ENCODE peak calls at places on chromosomes 13 and 19, in ten cellular contexts. T is esophagus squamous epithelium; Q is body of pancreas; A is tibial nerve; W is adrenal gland; U is dorsolateral prefrontal cortex; J is fibroblast of lung; D is CD8-positive, alpha-beta memory T cell; V is PC-3; G is Peyer's patch. K is an unnamed sample. For H3K27me3, the result is how much of the 10 kb centered on the place peaks cover.

GRCh38 chr13:77040076-77040475 is 13.1 kb upstream of the FBXL3 start:
- DNase-seq in T (no peak), Q (peak), A (no peak), W (no peak), U (no peak), J (no peak), D (no peak), V (no peak), G (no peak), K (no peak)

GRCh38 chr19:43643326-43643725 is 3.7 kb upstream of the CADM4 start:
- DNase-seq in T (no peak), Q (no peak), A (no peak), W (no peak), U (no peak), J (peak), D (no peak), V (no peak), G (no peak), K (no peak)

GRCh38 chr13:72508392-72508791 is 219.0 kb downstream of the MZT1 start:
- DNase-seq in T (no peak), Q (no peak), A (no peak), W (no peak), U (no peak), J (no peak), D (no peak), V (no peak), G (no peak), K (no peak)

GRCh38 chr13:105914637-105915036 is 620.8 kb downstream of the EFNB2 start:
- DNase-seq in T (no peak), Q (no peak), A (no peak), W (no peak), U (no peak), J (peak), D (no peak), V (no peak), G (no peak), K (no peak)

GRCh38 chr13:47480121-47480520 is 521.0 kb downstream of the SUCLA2 start:
- DNase-seq in T (no peak), Q (no peak), A (no peak), W (no peak), U (no peak), J (peak), D (no peak), V (peak), G (no peak), K (no peak)

GRCh38 chr13:77733674-77734073 is 36.2 kb downstream of the SLAIN1 start:
- DNase-seq in T (no peak), Q (no peak), A (no peak), W (no peak), U (no peak), J (no peak), D (no peak), V (no peak), G (no peak), K (no peak)

GRCh38 chr13:38674208-38674607 is 12.7 kb upstream of the FREM2 start:
- DNase-seq in T (no peak), Q (no peak), A (no peak), W (no peak), U (no peak), J (no peak), D (no peak), V (no peak), G (no peak), K (no peak)

GRCh38 chr19:3398114-3398899 is 31.9 kb downstream of the NFIC start:
- DNase-seq in T (no peak), Q (peak), A (peak), W (peak), U (peak), J (peak), D (no peak), V (no peak), G (no peak), K (no peak)

GRCh38 chr13:46778879-46779278 is 18.1 kb downstream of the ESD start:
- DNase-seq in T (no peak), Q (no peak), A (no peak), W (no peak), U (no peak), J (peak), D (no peak), V (peak), G (no peak), K (no peak)

GRCh38 chr13:111943229-111943795 is 123.6 kb upstream of the SOX1 start:
- DNase-seq in T (no peak), Q (no peak), A (no peak), W (no peak), U (no peak), J (no peak), D (no peak), V (no peak), G (peak), K (no peak)

GRCh38 chr13:100549316-100549715 is 39.3 kb downstream of the GGACT start:
- DNase-seq in T (no peak), Q (no peak), A (no peak), W (no peak), U (no peak), J (no peak), D (no peak), V (no peak), G (peak), K (no peak)

GRCh38 chr19:49058592-49058991 is 1.0 kb upstream of the CGB7 start:
- DNase-seq in T (no peak), Q (no peak), A (no peak), W (no peak), U (no peak), J (no peak), D (no peak), V (no peak), G (no peak), K (no peak)

GRCh38 chr19:1408300-1409203 is 1.2 kb downstream of the DAZAP1 start:
- DNase-seq in T (no peak), Q (peak), A (no peak), W (peak), U (no peak), J (peak), D (peak), V (peak), G (peak), K (peak)

GRCh38 chr13:72651196-72651595 is 76.2 kb downstream of the MZT1 start:
- DNase-seq in T (no peak), Q (no peak), A (no peak), W (no peak), U (no peak), J (peak), D (no peak), V (peak), G (no peak), K (no peak)

GRCh38 chr13:36432106-36432544 is at the start of gene CCNA1:
- DNase-seq in T (no peak), Q (peak), A (no peak), W (no peak), U (peak), J (no peak), D (no peak), V (peak), G (no peak), K (no peak)

GRCh38 chr19:40959338-40959737 is 31.7 kb upstream of the CYP2B6 start:
- DNase-seq in T (no peak), Q (no peak), A (no peak), W (no peak), U (no peak), J (no peak), D (no peak), V (no peak), G (no peak), K (no peak)

GRCh38 chr13:45518525-45519235 is 53.9 kb downstream of the COG3 start:
- DNase-seq in T (no peak), Q (no peak), A (no peak), W (no peak), U (no peak), J (peak), D (no peak), V (peak), G (no peak), K (no peak)

GRCh38 chr19:18895038-18895827 is 725 bp downstream of the CERS1 start:
- DNase-seq in T (no peak), Q (peak), A (peak), W (peak), U (peak), J (peak), D (no peak), V (peak), G (no peak), K (no peak)

GRCh38 chr19:55373993-55374757 is 2.5 kb upstream of the TMEM190 start:
- DNase-seq in T (no peak), Q (no peak), A (no peak), W (no peak), U (no peak), J (peak), D (no peak), V (no peak), G (no peak), K (no peak)

GRCh38 chr13:44302948-44303575 is 70.6 kb upstream of the SERP2 start:
- DNase-seq in T (no peak), Q (no peak), A (no peak), W (no peak), U (no peak), J (peak), D (no peak), V (no peak), G (no peak), K (no peak)

GRCh38 chr13:37409756-37410155 is 188.8 kb downstream of the POSTN start:
- DNase-seq in T (no peak), Q (no peak), A (no peak), W (no peak), U (no peak), J (peak), D (no peak), V (no peak), G (no peak), K (no peak)

GRCh38 chr19:47729799-47730520 is 15.4 kb upstream of the NOP53 start:
- DNase-seq in T (no peak), Q (peak), A (peak), W (peak), U (no peak), J (no peak), D (no peak), V (peak), G (no peak), K (peak)

GRCh38 chr13:35332134-35332533 is 144.4 kb downstream of the MAB21L1 start:
- DNase-seq in T (no peak), Q (no peak), A (no peak), W (no peak), U (no peak), J (no peak), D (no peak), V (no peak), G (no peak), K (no peak)

GRCh38 chr13:43102304-43102703 is 78.9 kb downstream of the DNAJC15 start:
- DNase-seq in T (no peak), Q (no peak), A (no peak), W (no peak), U (no peak), J (no peak), D (no peak), V (peak), G (no peak), K (no peak)

GRCh38 chr13:42354246-42355117 is 82.5 kb downstream of the AKAP11 start:
- DNase-seq in T (no peak), Q (peak), A (no peak), W (no peak), U (no peak), J (peak), D (no peak), V (peak), G (no peak), K (no peak)

GRCh38 chr19:49216076-49216475 is 58.5 kb downstream of the TRPM4 start:
- DNase-seq in T (no peak), Q (no peak), A (no peak), W (no peak), U (no peak), J (no peak), D (no peak), V (peak), G (no peak), K (no peak)

GRCh38 chr13:78183737-78184136 is 265.1 kb upstream of the EDNRB start:
- DNase-seq in T (no peak), Q (no peak), A (no peak), W (no peak), U (no peak), J (peak), D (no peak), V (no peak), G (no peak), K (no peak)

GRCh38 chr13:63184693-63185092 is 1769.0 kb upstream of the PCDH20 start:
- DNase-seq in T (no peak), Q (no peak), A (no peak), W (no peak), U (no peak), J (peak), D (no peak), V (peak), G (no peak), K (no peak)

GRCh38 chr19:27905074-27905473 is 1307.9 kb downstream of the UQCRFS1 start:
- DNase-seq in T (no peak), Q (no peak), A (no peak), W (no peak), U (no peak), J (no peak), D (no peak), V (no peak), G (no peak), K (no peak)

GRCh38 chr19:27909185-27909840 is 1303.6 kb downstream of the UQCRFS1 start:
- DNase-seq in T (no peak), Q (no peak), A (no peak), W (no peak), U (no peak), J (no peak), D (no peak), V (no peak), G (no peak), K (no peak)

GRCh38 chr19:27911122-27911898 is 1301.6 kb downstream of the UQCRFS1 start:
- DNase-seq in T (no peak), Q (no peak), A (no peak), W (no peak), U (no peak), J (no peak), D (no peak), V (no peak), G (no peak), K (no peak)

GRCh38 chr19:27906081-27906480 is 1306.9 kb downstream of the UQCRFS1 start:
- DNase-seq in T (no peak), Q (no peak), A (no peak), W (no peak), U (peak), J (no peak), D (no peak), V (no peak), G (no peak), K (no peak)

GRCh38 chr19:27909861-27910260 is 1303.1 kb downstream of the UQCRFS1 start:
- DNase-seq in T (no peak), Q (no peak), A (no peak), W (no peak), U (no peak), J (no peak), D (no peak), V (no peak), G (no peak), K (no peak)
- H3K27me3 ChIP-seq in T (under half), Q (under half), A (under half), W (under half), U (under half), J (under half), D (under half), V (under half), G (under half), K (under half)

GRCh38 chr19:56537442-56537841 is 1.3 kb upstream of the ZFP28 start:
- DNase-seq in T (no peak), Q (no peak), A (no peak), W (no peak), U (no peak), J (no peak), D (no peak), V (no peak), G (no peak), K (no peak)

GRCh38 chr19:56538254-56538760 is 441 bp upstream of the ZFP28 start:
- DNase-seq in T (peak), Q (peak), A (peak), W (peak), U (peak), J (peak), D (peak), V (peak), G (peak), K (peak)

GRCh38 chr19:56543776-56544175 is 5.0 kb downstream of the ZFP28 start:
- DNase-seq in T (no peak), Q (no peak), A (no peak), W (no peak), U (no peak), J (no peak), D (no peak), V (no peak), G (no peak), K (no peak)

GRCh38 chr19:56538761-56539263 is at the start of gene ZFP28:
- DNase-seq in T (peak), Q (no peak), A (peak), W (no peak), U (no peak), J (no peak), D (peak), V (no peak), G (peak), K (no peak)
- H3K27ac ChIP-seq in T (peak), Q (peak), A (peak), W (peak), U (peak), J (peak), D (peak), V (no peak), G (peak), K (peak)

GRCh38 chr13:23583491-23583890 is 13.3 kb downstream of the TNFRSF19 start:
- DNase-seq in T (no peak), Q (no peak), A (no peak), W (no peak), U (no peak), J (peak), D (no peak), V (no peak), G (no peak), K (no peak)

GRCh38 chr13:23578411-23579071 is 8.3 kb downstream of the TNFRSF19 start:
- DNase-seq in T (no peak), Q (peak), A (peak), W (peak), U (peak), J (peak), D (peak), V (peak), G (peak), K (peak)

GRCh38 chr13:23579072-23579885 is 9.1 kb downstream of the TNFRSF19 start:
- DNase-seq in T (peak), Q (peak), A (peak), W (peak), U (peak), J (peak), D (peak), V (peak), G (peak), K (peak)

GRCh38 chr13:23584275-23584674 is 14.1 kb downstream of the TNFRSF19 start:
- DNase-seq in T (no peak), Q (no peak), A (no peak), W (no peak), U (no peak), J (no peak), D (no peak), V (no peak), G (no peak), K (no peak)

GRCh38 chr13:23579886-23580706 is 9.9 kb downstream of the TNFRSF19 start:
- DNase-seq in T (no peak), Q (no peak), A (no peak), W (no peak), U (no peak), J (peak), D (no peak), V (peak), G (no peak), K (no peak)
- H3K27me3 ChIP-seq in T (under half), Q (under half), A (under half), W (under half), U (under half), J (under half), D (under half), V (under half), G (under half), K (under half)

GRCh38 chr13:30456290-30456689 is 9.4 kb downstream of the HMGB1 start:
- DNase-seq in T (no peak), Q (no peak), A (no peak), W (no peak), U (no peak), J (no peak), D (no peak), V (no peak), G (no peak), K (no peak)

GRCh38 chr13:30450066-30450465 is 15.7 kb downstream of the HMGB1 start:
- DNase-seq in T (no peak), Q (no peak), A (no peak), W (no peak), U (no peak), J (no peak), D (no peak), V (no peak), G (no peak), K (no peak)

GRCh38 chr13:30453727-30454126 is 12.0 kb downstream of the HMGB1 start:
- DNase-seq in T (no peak), Q (no peak), A (no peak), W (no peak), U (no peak), J (no peak), D (no peak), V (peak), G (no peak), K (no peak)

GRCh38 chr13:30457306-30457891 is 8.3 kb downstream of the HMGB1 start:
- DNase-seq in T (no peak), Q (no peak), A (no peak), W (no peak), U (no peak), J (no peak), D (no peak), V (no peak), G (no peak), K (no peak)

GRCh38 chr13:30454991-30455390 is 10.7 kb downstream of the HMGB1 start:
- DNase-seq in T (no peak), Q (no peak), A (no peak), W (no peak), U (no peak), J (no peak), D (no peak), V (no peak), G (no peak), K (no peak)
- H3K27ac ChIP-seq in T (no peak), Q (no peak), A (no peak), W (no peak), U (no peak), J (no peak), D (no peak), V (no peak), G (no peak), K (no peak)

DNA sequence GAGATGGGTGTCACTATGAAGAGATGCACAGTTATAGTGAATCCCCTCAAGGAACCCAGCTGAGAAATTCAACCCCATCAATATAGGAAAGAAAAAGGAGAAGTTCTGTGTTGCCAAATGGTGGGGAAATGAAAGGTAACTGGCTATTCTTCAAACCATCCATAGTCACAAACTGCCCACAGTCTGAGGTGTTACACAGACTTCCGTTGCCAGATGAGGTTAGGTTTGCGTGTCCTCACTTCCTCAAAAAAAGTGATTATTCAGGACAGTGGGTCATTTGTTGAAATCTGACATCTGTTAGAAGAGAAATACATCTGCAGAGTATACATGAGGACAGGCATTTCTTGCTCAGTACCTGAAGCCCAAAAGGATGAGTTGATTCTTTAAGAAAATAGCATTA is 9.0 kb downstream of the SIGLEC5 start:
- DNase-seq in T (no peak), Q (no peak), A (no peak), W (no peak), U (no peak), J (no peak), D (no peak), V (no peak), G (no peak), K (no peak)
- H3K27me3 ChIP-seq in T (under half), Q (under half), A (under half), W (under half), U (under half), J (under half), D (under half), V (half or more), G (under half), K (under half)

GRCh38 chr19:7476241-7476640 is 12.6 kb downstream of the PEX11G start:
- DNase-seq in T (no peak), Q (no peak), A (no peak), W (no peak), U (no peak), J (no peak), D (no peak), V (no peak), G (no peak), K (no peak)
- H3K27ac ChIP-seq in T (no peak), Q (no peak), A (no peak), W (no peak), U (no peak), J (no peak), D (no peak), V (no peak), G (no peak), K (no peak)

K was measured in CD4-positive, alpha-beta T cell.